ENCODE peak calls at places on chromosomes 11 and 22, in ten cellular contexts. K is ELR; F is mesenchymal stem cell; E is left cardiac atrium; C is prostate gland; V is GM04504; A is tibial nerve; W is activated T-helper 9 cell treated with anti-CD3 and anti-CD28 coated beads, Interleukin-2, amount 50 U/mL, for 16 hours; O is activated CD4-positive, alpha-beta T cell treated with anti-CD3 and anti-CD28 coated beads, Interleukin-2, amount 50 U/mL, for 48 hours; T is stimulated activated CD4-positive, alpha-beta T cell treated with anti-CD3 and anti-CD28 coated beads, Interleukin-15, amount 100 ng/mL, for 1 hour. D is an unnamed sample.

GRCh38 chr11:73645972-73646631 is at the start of gene PLEKHB1:
- DNase-seq in K (peak; percentile 26), F (no peak), E (peak; percentile 56), C (no peak), V (no peak), A (no peak), W (no peak), O (no peak), T (no peak), D (no peak)

GRCh38 chr22:46833228-46833627 is 70.8 kb downstream of the TBC1D22A start:
- DNase-seq in K (peak; percentile 42), F (peak; percentile 46), E (no peak), C (no peak), V (no peak), A (no peak), W (no peak), O (no peak), T (no peak), D (no peak)

GRCh38 chr11:119506436-119506835 is 83.5 kb upstream of the THY1 start:
- DNase-seq in K (no peak), F (no peak), E (no peak), C (no peak), V (no peak), A (no peak), W (no peak), O (no peak), T (no peak), D (no peak)

GRCh38 chr11:969651-970205 is 44.1 kb downstream of the AP2A2 start:
- DNase-seq in K (no peak), F (no peak), E (no peak), C (no peak), V (no peak), A (no peak), W (no peak), O (no peak), T (no peak), D (no peak)

GRCh38 chr22:38655532-38656255 is 498 bp downstream of the FAM227A start:
- DNase-seq in K (peak; percentile 36), F (peak; percentile 49), E (no peak), C (no peak), V (peak; percentile 8), A (no peak), W (no peak), O (no peak), T (no peak), D (no peak)

GRCh38 chr11:76617553-76618265 is 52.8 kb downstream of the LRRC32 start:
- DNase-seq in K (no peak), F (no peak), E (no peak), C (no peak), V (no peak), A (no peak), W (no peak), O (no peak), T (no peak), D (no peak)

GRCh38 chr11:29490951-29491350 is 525.9 kb downstream of the KCNA4 start:
- DNase-seq in K (no peak), F (no peak), E (no peak), C (no peak), V (no peak), A (no peak), W (no peak), O (no peak), T (no peak), D (no peak)

GRCh38 chr11:73982595-73982989 is at the start of gene UCP2:
- DNase-seq in K (peak; percentile 88), F (peak; percentile 86), E (peak; percentile 89), C (peak; percentile 72), V (peak; percentile 40), A (peak; percentile 75), W (peak; percentile 78), O (peak; percentile 90), T (peak; percentile 70), D (peak; percentile 70)

GRCh38 chr11:41056892-41057569 is 402.4 kb downstream of the LRRC4C start:
- DNase-seq in K (no peak), F (no peak), E (no peak), C (no peak), V (no peak), A (no peak), W (no peak), O (no peak), T (no peak), D (no peak)

GRCh38 chr11:32931605-32932004 is 39.0 kb downstream of the QSER1 start:
- DNase-seq in K (no peak), F (no peak), E (no peak), C (no peak), V (no peak), A (no peak), W (no peak), O (no peak), T (no peak), D (no peak)

GRCh38 chr11:108975641-108976071 is 310.8 kb downstream of the DDX10 start:
- DNase-seq in K (no peak), F (no peak), E (peak; percentile 34), C (no peak), V (no peak), A (no peak), W (no peak), O (no peak), T (no peak), D (no peak)

GRCh38 chr11:103659138-103659734 is 377.2 kb upstream of the DDI1 start:
- DNase-seq in K (peak; percentile 67), F (no peak), E (no peak), C (no peak), V (no peak), A (no peak), W (no peak), O (no peak), T (no peak), D (no peak)

GRCh38 chr11:68383976-68384501 is 71.6 kb downstream of the LRP5 start:
- DNase-seq in K (peak; percentile 51), F (peak; percentile 44), E (peak; percentile 66), C (peak; percentile 47), V (peak; percentile 14), A (peak; percentile 62), W (peak; percentile 29), O (peak; percentile 81), T (peak; percentile 26), D (peak; percentile 35)

GRCh38 chr11:83039566-83039965 is 32.1 kb downstream of the RAB30 start:
- DNase-seq in K (peak; percentile 12), F (no peak), E (no peak), C (no peak), V (no peak), A (no peak), W (no peak), O (no peak), T (no peak), D (no peak)

GRCh38 chr11:122075016-122075415 is 41.0 kb downstream of the BLID start:
- DNase-seq in K (no peak), F (no peak), E (no peak), C (no peak), V (no peak), A (no peak), W (no peak), O (no peak), T (no peak), D (no peak)

GRCh38 chr11:36006556-36006955 is 62.7 kb downstream of the LDLRAD3 start:
- DNase-seq in K (peak; percentile 12), F (no peak), E (no peak), C (no peak), V (no peak), A (no peak), W (no peak), O (no peak), T (no peak), D (no peak)

GRCh38 chr11:697028-697491 is 1.4 kb downstream of the TMEM80 start:
- DNase-seq in K (peak; percentile 84), F (peak; percentile 97), E (no peak), C (no peak), V (peak; percentile 60), A (no peak), W (no peak), O (no peak), T (no peak), D (no peak)

GRCh38 chr11:62399172-62399867 is 19.5 kb upstream of the SCGB1A1 start:
- DNase-seq in K (no peak), F (no peak), E (peak; percentile 27), C (no peak), V (no peak), A (no peak), W (no peak), O (no peak), T (no peak), D (no peak)

GRCh38 chr11:70661763-70662501 is 263.6 kb downstream of the CTTN start:
- DNase-seq in K (peak; percentile 2), F (peak; percentile 54), E (no peak), C (no peak), V (no peak), A (no peak), W (no peak), O (no peak), T (no peak), D (no peak)

GRCh38 chr11:120662071-120662611 is 150.6 kb downstream of the GRIK4 start:
- DNase-seq in K (no peak), F (no peak), E (no peak), C (no peak), V (no peak), A (no peak), W (no peak), O (no peak), T (no peak), D (no peak)

GRCh38 chr11:35014352-35014751 is 97.9 kb downstream of the PDHX start:
- DNase-seq in K (peak; percentile 92), F (peak; percentile 89), E (no peak), C (no peak), V (peak; percentile 90), A (no peak), W (no peak), O (no peak), T (no peak), D (no peak)